ENCODE peak calls at places on chromosomes 7 and 10, in five cellular contexts. E, F, C, G and N are unnamed samples.

GRCh38 chr7:156616269-156617202 is 24.0 kb upstream of the RNF32 start:
- DNase-seq in E (peak; percentile 28), F (no peak), G (no peak), C (no peak), N (no peak)

GRCh38 chr7:134669845-134670373 is 23.3 kb downstream of the BPGM start:
- DNase-seq in E (peak; percentile 81), G (peak; percentile 62), C (peak; percentile 99), F (peak; percentile 94), N (no peak)

GRCh38 chr10:46540412-46541016 is 15.9 kb downstream of the GPRIN2 start:
- DNase-seq in E (no peak), G (no peak), C (no peak), F (no peak), N (peak; percentile 14)

GRCh38 chr10:44510716-44511115 is 125.8 kb upstream of the CXCL12 start:
- DNase-seq in G (no peak), F (peak; percentile 20), E (peak; percentile 9), C (no peak), N (no peak)

GRCh38 chr7:12884856-12885440 is 197.5 kb downstream of the ARL4A start:
- DNase-seq in F (no peak), E (peak; percentile 66), C (no peak), G (no peak), N (no peak)

GRCh38 chr10:3978762-3979161 is 193.8 kb upstream of the KLF6 start:
- DNase-seq in F (no peak), G (no peak), E (peak; percentile 18), C (no peak), N (no peak)

GRCh38 chr10:44696496-44696895 is 214.6 kb upstream of the TMEM72 start:
- DNase-seq in E (peak; percentile 94), G (no peak), F (no peak), C (no peak), N (no peak)

GRCh38 chr7:83468251-83468739 is 180.6 kb downstream of the SEMA3E start:
- DNase-seq in C (peak; percentile 100), F (peak; percentile 99), E (peak; percentile 99), G (peak; percentile 65), N (peak; percentile 76)

GRCh38 chr10:44968887-44969400 is 9.3 kb downstream of the RASSF4 start:
- DNase-seq in F (no peak), C (no peak), G (no peak), E (no peak), N (no peak)

GRCh38 chr10:1737222-1738061 is at the start of gene ADARB2:
- DNase-seq in G (no peak), F (peak; percentile 1), C (no peak), E (peak; percentile 1), N (no peak)

GRCh38 chr7:92949748-92950147 is 113.4 kb upstream of the CDK6 start:
- DNase-seq in E (no peak), F (no peak), G (no peak), C (no peak), N (no peak)

GRCh38 chr7:21912305-21912704 is 33.4 kb downstream of the CDCA7L start:
- DNase-seq in F (no peak), G (no peak), E (peak; percentile 83), C (no peak), N (no peak)

GRCh38 chr7:11297764-11298163 is 324.1 kb downstream of the PHF14 start:
- DNase-seq in E (peak; percentile 1), C (no peak), F (no peak), G (no peak), N (no peak)

GRCh38 chr7:157360483-157361025 is 23.8 kb downstream of the DNAJB6 start:
- DNase-seq in E (no peak), F (no peak), G (no peak), C (no peak), N (no peak)

GRCh38 chr10:75038335-75038734 is 73.1 kb upstream of the SAMD8 start:
- DNase-seq in C (no peak), F (peak; percentile 11), E (peak; percentile 83), G (no peak), N (no peak)

GRCh38 chr7:12030116-12030515 is 181.0 kb upstream of the TMEM106B start:
- DNase-seq in G (no peak), C (no peak), E (peak; percentile 38), F (peak; percentile 33), N (no peak)

GRCh38 chr10:43305881-43306280 is 39.0 kb upstream of the RASGEF1A start:
- DNase-seq in G (no peak), E (peak; percentile 16), C (no peak), F (no peak), N (no peak)

GRCh38 chr10:44180321-44181154 is 204.4 kb downstream of the CXCL12 start:
- DNase-seq in C (no peak), G (no peak), E (peak; percentile 93), F (peak; percentile 83), N (no peak)

GRCh38 chr7:2681954-2682799 is 5.8 kb upstream of the AMZ1 start:
- DNase-seq in G (no peak), E (no peak), F (no peak), C (no peak), N (no peak)

GRCh38 chr10:90915141-90916075 is 5.5 kb downstream of the ANKRD1 start:
- DNase-seq in C (no peak), F (no peak), G (no peak), E (no peak), N (no peak)

GRCh38 chr10:132183046-132183445 is 3.7 kb upstream of the DPYSL4 start:
- DNase-seq in C (no peak), F (no peak), G (no peak), E (no peak), N (no peak)

GRCh38 chr7:132193898-132194297 is 382.4 kb downstream of the PLXNA4 start:
- DNase-seq in F (no peak), C (no peak), E (no peak), G (no peak), N (no peak)

GRCh38 chr10:6803429-6803783 is 223.3 kb upstream of the PRKCQ start:
- DNase-seq in C (no peak), E (no peak), F (no peak), G (no peak), N (no peak)

GRCh38 chr10:112208981-112209380 is 25.4 kb upstream of the GPAM start:
- DNase-seq in C (no peak), G (no peak), F (no peak), E (no peak), N (no peak)

GRCh38 chr10:104735036-104735435 is 93.9 kb downstream of the SORCS3 start:
- DNase-seq in E (no peak), F (no peak), C (no peak), G (no peak), N (no peak)

GRCh38 chr10:72088879-72089585 is 681 bp upstream of the SPOCK2 start:
- DNase-seq in G (peak; percentile 67), C (no peak), E (peak; percentile 72), F (no peak), N (no peak)

GRCh38 chr10:5457741-5458140 is 41.6 kb downstream of the CALML5 start:
- DNase-seq in C (no peak), E (no peak), G (no peak), F (no peak), N (no peak)

GRCh38 chr7:74226633-74227032 is 16.8 kb downstream of the LAT2 start:
- DNase-seq in G (no peak), E (no peak), F (no peak), C (no peak), N (no peak)

GRCh38 chr7:101657171-101657570 is 28.1 kb upstream of the MYL10 start:
- DNase-seq in C (no peak), F (no peak), E (no peak), G (no peak), N (no peak)

DNA sequence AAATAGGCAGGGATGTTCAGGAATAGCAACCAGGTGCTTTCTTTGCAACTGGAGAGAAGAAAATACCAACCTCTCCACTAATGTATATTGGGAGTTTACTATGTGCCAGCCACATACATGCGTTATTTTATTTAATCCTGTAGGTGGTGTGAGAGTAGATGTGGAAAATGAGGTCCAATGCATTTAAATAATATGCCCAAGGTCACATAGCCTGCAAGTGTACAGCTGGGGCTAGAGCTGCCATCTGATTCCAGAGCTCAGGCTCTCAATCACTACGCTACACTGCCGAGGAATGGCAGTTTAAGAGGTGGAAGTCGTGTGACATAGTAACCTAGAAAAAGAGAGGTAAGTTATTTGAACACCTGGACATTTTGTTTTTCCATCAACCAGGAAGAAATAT is 277.0 kb downstream of the EXOC4 start:
- DNase-seq in F (no peak), C (no peak), G (no peak), E (peak; percentile 11), N (no peak)
- TF ChIP-seq CTCF in F (no peak), C (peak; percentile 13), G (no peak), E (no peak), N (no peak)

GRCh38 chr10:29634764-29635625 is at the start of gene SVIL:
- DNase-seq in C (no peak), E (peak; percentile 95), G (peak; percentile 91), F (peak; percentile 92), N (no peak)
- TF ChIP-seq CTCF in C (no peak), E (no peak), G (no peak), F (peak; percentile 3), N (no peak)

GRCh38 chr7:113289140-113289740 is 170.9 kb upstream of the SMIM30 start:
- DNase-seq in F (peak; percentile 53), E (peak; percentile 47), G (no peak), C (peak; percentile 10), N (no peak)
- TF ChIP-seq CTCF in F (peak; percentile 82), E (peak; percentile 82), G (peak; percentile 56), C (peak; percentile 54), N (no peak)

DNA sequence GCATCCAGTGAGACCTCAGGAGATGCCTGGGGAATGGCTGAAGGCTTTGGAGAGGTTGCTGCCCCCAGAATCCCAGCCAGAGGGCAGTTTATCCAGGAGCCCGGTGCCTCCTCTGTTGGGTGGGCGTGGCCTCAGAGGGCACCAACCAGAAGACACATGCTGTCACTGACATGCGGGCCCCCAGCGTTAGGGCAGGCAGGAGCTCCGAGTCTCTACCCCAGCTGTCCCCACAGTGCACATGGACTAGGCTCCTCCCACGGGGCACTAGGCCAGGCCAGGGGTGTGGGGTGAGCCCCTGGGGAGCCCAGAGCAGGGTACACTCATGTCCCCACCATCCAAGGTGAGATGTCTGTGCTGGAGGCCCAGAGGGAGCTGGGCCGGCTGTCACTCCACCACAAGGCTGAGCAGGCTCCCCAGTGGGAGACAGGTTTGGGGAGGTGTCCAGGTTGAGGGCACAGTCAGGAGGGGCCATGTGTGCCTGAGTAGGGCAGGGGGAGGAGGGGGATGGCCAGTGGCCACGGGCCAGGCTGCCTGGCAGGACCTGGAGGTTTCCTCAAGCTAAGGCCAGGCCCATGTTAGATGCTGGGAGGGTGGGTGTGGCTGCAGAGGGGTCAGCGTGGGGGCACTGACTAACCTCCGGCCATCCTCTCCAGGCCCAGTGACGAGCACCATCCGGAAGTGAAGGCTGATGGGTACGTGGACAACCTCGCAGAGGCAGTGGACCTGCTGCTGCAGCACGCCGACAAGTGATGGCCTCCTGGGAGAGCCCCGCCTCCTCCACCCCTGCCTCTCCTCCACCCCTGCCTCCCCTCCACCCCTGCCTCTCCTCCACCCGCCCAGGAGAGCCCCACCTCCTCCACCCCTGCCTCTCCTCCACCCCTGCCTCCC is 131.3 kb downstream of the FAM53B start:
- DNase-seq in C (no peak), F (peak; percentile 18), E (peak; percentile 39), G (no peak), N (no peak)
- TF ChIP-seq CTCF in C (no peak), F (no peak), E (no peak), G (peak; percentile 15), N (no peak)